ENCODE peak calls at places on chromosome 18, in four cellular contexts. K is IMR-90, I is HepG2, B is A549. O is an unnamed sample.
A peak's percentile ranks its signal among the peaks of the same experiment; 100 is the strongest.

GRCh38 chr18:62957885-62958472 is 242.6 kb downstream of the PHLPP1 start:
- DNase-seq in B (peak; percentile 65), I (peak; percentile 46), K (peak; percentile 14), O (peak; percentile 55)

GRCh38 chr18:76565238-76566173 is 70.5 kb upstream of the ZNF516 start:
- DNase-seq in K (peak; percentile 96), B (peak; percentile 34), I (peak; percentile 63), O (peak; percentile 47)

GRCh38 chr18:8951491-8951890 is 151.0 kb upstream of the NDUFV2 start:
- DNase-seq in B (no peak), K (no peak), I (no peak), O (peak; percentile 77)

GRCh38 chr18:417495-417894 is 83.0 kb downstream of the COLEC12 start:
- DNase-seq in K (no peak), I (no peak), B (no peak), O (no peak)

GRCh38 chr18:40555914-40556313 is 1399.1 kb upstream of the PIK3C3 start:
- DNase-seq in B (no peak), I (no peak), K (peak; percentile 73), O (no peak)

GRCh38 chr18:25111382-25112070 is 240.4 kb downstream of the ZNF521 start:
- DNase-seq in B (no peak), I (no peak), K (no peak), O (no peak)

GRCh38 chr18:63099848-63100625 is 219.5 kb downstream of the BCL2 start:
- DNase-seq in K (no peak), B (no peak), I (no peak), O (no peak)

GRCh38 chr18:30245756-30246515 is 796.6 kb downstream of the DSC3 start:
- DNase-seq in B (no peak), K (no peak), I (no peak), O (no peak)

GRCh38 chr18:45841060-45841764 is 15.7 kb downstream of the SIGLEC15 start:
- DNase-seq in K (no peak), I (no peak), B (no peak), O (no peak)

GRCh38 chr18:6057604-6058003 is 162.3 kb upstream of the TMEM200C start:
- DNase-seq in K (peak; percentile 48), B (no peak), I (no peak), O (no peak)

GRCh38 chr18:2111456-2111855 is 459.8 kb downstream of the METTL4 start:
- DNase-seq in B (no peak), I (no peak), K (no peak), O (no peak)

GRCh38 chr18:68172842-68173549 is 541.9 kb downstream of the TMX3 start:
- DNase-seq in I (peak; percentile 27), K (no peak), B (peak; percentile 21), O (no peak)

GRCh38 chr18:183769-184168 is 25.4 kb downstream of the USP14 start:
- DNase-seq in B (no peak), I (no peak), K (no peak), O (peak; percentile 31)

GRCh38 chr18:2147424-2147823 is 423.9 kb downstream of the METTL4 start:
- DNase-seq in K (no peak), I (no peak), B (no peak), O (no peak)

GRCh38 chr18:8938817-8939216 is 163.7 kb upstream of the NDUFV2 start:
- DNase-seq in K (peak; percentile 43), B (no peak), I (no peak), O (no peak)

GRCh38 chr18:395481-396250 is 104.8 kb downstream of the COLEC12 start:
- DNase-seq in I (no peak), B (no peak), K (peak; percentile 86), O (no peak)

GRCh38 chr18:7954229-7954628 is 387.1 kb downstream of the PTPRM start:
- DNase-seq in K (peak; percentile 61), I (no peak), B (no peak), O (no peak)

GRCh38 chr18:1102848-1103247 is 198.2 kb downstream of the ADCYAP1 start:
- DNase-seq in B (no peak), I (no peak), K (no peak), O (no peak)

GRCh38 chr18:11950824-11951223 is 30.5 kb upstream of the IMPA2 start:
- DNase-seq in B (no peak), K (no peak), I (no peak), O (no peak)

GRCh38 chr18:12768622-12769021 is 65.8 kb downstream of the PSMG2 start:
- DNase-seq in K (peak; percentile 50), B (no peak), I (no peak), O (no peak)

GRCh38 chr18:13760047-13760446 is 33.6 kb downstream of the RNMT start:
- DNase-seq in B (no peak), I (no peak), K (no peak), O (no peak)

GRCh38 chr18:28175047-28175929 is 1.6 kb downstream of the CDH2 start:
- DNase-seq in I (peak; percentile 74), B (peak; percentile 25), K (peak; percentile 42), O (no peak)

GRCh38 chr18:39799010-39799409 is 2156.0 kb upstream of the PIK3C3 start:
- DNase-seq in B (peak; percentile 17), I (no peak), K (no peak), O (no peak)

GRCh38 chr18:63869374-63869773 is 18.1 kb upstream of the SERPINB2 start:
- DNase-seq in K (peak; percentile 91), I (no peak), B (no peak), O (no peak)

GRCh38 chr18:66994790-66995189 is 390.9 kb upstream of the CDH19 start:
- DNase-seq in K (no peak), I (no peak), B (no peak), O (no peak)
- TF ChIP-seq MAZ in K (no peak), I (no peak), B (no peak), O (no peak)

DNA sequence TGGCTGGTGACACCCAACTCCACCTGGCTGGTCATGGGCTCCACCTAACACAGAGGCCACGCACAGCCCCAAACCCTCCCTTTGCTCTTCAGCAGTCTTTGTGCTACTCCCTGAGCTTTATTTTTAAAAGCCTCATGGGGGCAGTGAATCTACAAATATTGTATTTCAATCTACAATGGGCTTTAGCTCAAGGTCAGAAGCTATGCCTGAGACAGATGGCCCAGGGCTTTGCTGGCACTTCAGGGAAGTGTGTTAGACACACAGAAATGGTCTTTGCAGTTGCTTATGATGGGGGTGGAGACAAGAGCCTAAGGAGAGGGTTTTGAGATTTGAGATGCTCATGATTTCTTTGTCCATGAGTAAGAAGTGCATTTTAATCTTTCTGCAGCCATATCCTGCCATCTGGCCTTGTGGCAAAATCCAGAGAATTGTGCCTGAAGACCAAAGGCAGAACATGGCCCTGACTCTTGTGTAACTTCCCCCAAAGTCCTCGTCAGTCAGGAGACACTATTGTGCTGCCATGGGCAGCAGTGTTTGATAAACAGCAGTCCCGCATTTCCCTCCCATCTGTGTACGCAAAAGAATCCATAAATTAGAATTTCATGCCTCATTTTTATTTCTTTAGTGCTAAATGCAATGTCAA is 92.6 kb downstream of the VAPA start:
- DNase-seq in B (peak; percentile 3), I (no peak), K (peak; percentile 28), O (no peak)
- TF ChIP-seq MAZ in B (no peak), I (no peak), K (no peak), O (no peak)

GRCh38 chr18:49613141-49613641 is 51.3 kb downstream of the LIPG start:
- DNase-seq in K (no peak), I (no peak), B (no peak), O (no peak)
- TF ChIP-seq MAZ in K (no peak), I (no peak), B (no peak), O (no peak)

GRCh38 chr18:56807883-56808282 is 156.7 kb downstream of the WDR7 start:
- DNase-seq in I (no peak), B (no peak), K (no peak), O (no peak)
- TF ChIP-seq MAZ in I (no peak), B (no peak), K (no peak), O (no peak)

GRCh38 chr18:77765468-77765867 is 515.8 kb downstream of the GALR1 start:
- DNase-seq in I (peak; percentile 11), K (no peak), B (peak; percentile 35), O (peak; percentile 19)
- TF ChIP-seq MAZ in I (no peak), K (no peak), B (no peak), O (no peak)

GRCh38 chr18:10046178-10046807 is 132.5 kb downstream of the VAPA start:
- DNase-seq in B (no peak), K (no peak), I (no peak), O (no peak)

GRCh38 chr18:10044054-10044453 is 130.2 kb downstream of the VAPA start:
- DNase-seq in K (no peak), I (no peak), B (no peak), O (no peak)

GRCh38 chr18:10047237-10047636 is 133.4 kb downstream of the VAPA start:
- DNase-seq in K (peak; percentile 95), I (no peak), B (no peak), O (no peak)

GRCh38 chr18:10042492-10042891 is 128.7 kb downstream of the VAPA start:
- DNase-seq in I (no peak), K (no peak), B (no peak), O (no peak)

GRCh38 chr18:10045296-10045891 is 131.6 kb downstream of the VAPA start:
- DNase-seq in K (no peak), B (no peak), I (no peak), O (no peak)
- TF ChIP-seq MAZ in K (no peak), B (no peak), I (no peak), O (no peak)

GRCh38 chr18:34740724-34741123 is 30.6 kb downstream of the DTNA start:
- DNase-seq in K (no peak), I (no peak), B (no peak), O (no peak)

GRCh38 chr18:34734048-34734447 is 23.9 kb downstream of the DTNA start:
- DNase-seq in K (no peak), B (no peak), I (peak; percentile 7), O (no peak)

GRCh38 chr18:34740101-34740500 is 30.0 kb downstream of the DTNA start:
- DNase-seq in I (no peak), K (no peak), B (no peak), O (no peak)

GRCh38 chr18:34741401-34741800 is 31.3 kb downstream of the DTNA start:
- DNase-seq in B (no peak), K (no peak), I (no peak), O (no peak)

DNA sequence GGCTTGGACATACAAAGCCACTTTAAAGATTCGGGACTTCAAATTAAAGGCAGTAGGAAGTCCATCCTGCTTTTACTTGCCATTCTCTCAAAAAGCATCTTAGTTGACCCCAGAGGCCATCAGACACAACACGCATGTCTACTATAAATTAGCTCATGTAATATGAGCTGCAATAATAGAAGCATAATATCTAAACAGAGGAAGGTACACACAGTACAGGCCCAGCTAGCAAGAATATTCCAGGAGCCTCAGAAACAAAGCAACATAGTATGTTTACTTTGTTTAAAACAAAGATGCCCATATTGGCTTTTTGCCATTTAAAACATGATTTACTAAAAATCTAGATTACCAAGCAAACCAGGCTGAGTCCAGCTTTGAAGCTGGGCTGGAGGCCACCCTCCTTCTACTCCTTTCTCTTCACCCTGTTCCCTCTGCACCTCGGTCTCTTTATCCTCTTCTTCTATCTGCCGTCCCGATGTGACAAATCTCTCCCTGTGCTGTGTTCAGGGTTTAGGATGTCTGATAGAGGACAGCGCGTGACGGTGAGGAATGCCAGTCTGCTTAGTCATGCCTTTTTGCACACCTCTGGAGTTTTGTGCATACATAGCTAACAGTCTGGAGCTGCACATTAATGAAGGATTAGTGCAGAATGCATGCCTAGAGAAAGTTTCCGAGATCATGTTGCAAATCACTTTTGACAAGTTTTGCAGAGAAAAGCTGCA is 28.2 kb downstream of the DTNA start:
- DNase-seq in I (peak; percentile 39), B (peak; percentile 1), K (no peak), O (no peak)
- TF ChIP-seq MAZ in I (no peak), B (no peak), K (no peak), O (no peak)

GRCh38 chr18:54388203-54389142 is 30.8 kb downstream of the C18orf54 start:
- DNase-seq in B (peak; percentile 62), I (peak; percentile 80), K (peak; percentile 85), O (peak; percentile 61)
- TF ChIP-seq MAZ in B (no peak), I (no peak), K (no peak), O (peak; percentile 17)